ENCODE peak calls at places on chromosomes 13 and 19, in four cellular contexts. One of them, this sample, is unnamed.

GRCh38 chr13:109136873-109137272 is 507.5 kb downstream of the MYO16 start:
- DNase-seq in GM12878: no peak
- DNase-seq in GM12891: no peak
- DNase-seq in HepG2: no peak
- DNase-seq in this sample: no peak

GRCh38 chr13:98784666-98785065 is 32.2 kb upstream of the SLC15A1 start:
- DNase-seq in GM12891: no peak
- DNase-seq in GM12878: no peak
- DNase-seq in HepG2: no peak
- DNase-seq in this sample: no peak

GRCh38 chr19:44575116-44575700 is 38.2 kb upstream of the IGSF23 start:
- DNase-seq in HepG2: no peak
- DNase-seq in GM12891: no peak
- DNase-seq in GM12878: no peak
- DNase-seq in this sample: no peak

GRCh38 chr19:29329460-29330134 is 116.6 kb upstream of the UQCRFS1 start:
- DNase-seq in GM12891: no peak
- DNase-seq in GM12878: no peak
- DNase-seq in HepG2: peak
- DNase-seq in this sample: no peak

GRCh38 chr13:66888698-66889097 is 341.4 kb downstream of the PCDH9 start:
- DNase-seq in GM12891: no peak
- DNase-seq in HepG2: no peak
- DNase-seq in GM12878: no peak
- DNase-seq in this sample: no peak

GRCh38 chr13:110422913-110423688 is 116.0 kb downstream of the COL4A2 start:
- DNase-seq in HepG2: no peak
- DNase-seq in GM12891: no peak
- DNase-seq in GM12878: no peak
- DNase-seq in this sample: no peak

GRCh38 chr13:77397636-77398035 is 70.7 kb upstream of the MYCBP2 start:
- DNase-seq in HepG2: no peak
- DNase-seq in GM12878: no peak
- DNase-seq in GM12891: no peak
- DNase-seq in this sample: no peak

GRCh38 chr19:50266896-50267295 is 62.3 kb downstream of the KCNC3 start:
- DNase-seq in HepG2: no peak
- DNase-seq in GM12891: no peak
- DNase-seq in GM12878: no peak
- DNase-seq in this sample: no peak

GRCh38 chr19:44476559-44477408 is 23.5 kb downstream of the ZNF180 start:
- DNase-seq in HepG2: peak
- DNase-seq in GM12878: no peak
- DNase-seq in GM12891: no peak
- DNase-seq in this sample: no peak

GRCh38 chr13:38045278-38046048 is 175.9 kb upstream of the TRPC4 start:
- DNase-seq in HepG2: peak
- DNase-seq in GM12891: no peak
- DNase-seq in GM12878: no peak
- DNase-seq in this sample: no peak

GRCh38 chr19:2547033-2547680 is 71.2 kb downstream of the GADD45B start:
- DNase-seq in GM12891: no peak
- DNase-seq in HepG2: peak
- DNase-seq in GM12878: no peak
- DNase-seq in this sample: no peak

GRCh38 chr19:2650515-2650914 is 52.0 kb downstream of the GNG7 start:
- DNase-seq in GM12891: no peak
- DNase-seq in GM12878: no peak
- DNase-seq in HepG2: peak
- DNase-seq in this sample: no peak

GRCh38 chr13:112575680-112576079 is 12.3 kb downstream of the TUBGCP3 start:
- DNase-seq in GM12878: no peak
- DNase-seq in HepG2: no peak
- DNase-seq in GM12891: no peak
- DNase-seq in this sample: no peak

GRCh38 chr19:6357995-6358394 is 3.3 kb upstream of the CLPP start:
- DNase-seq in GM12891: no peak
- DNase-seq in HepG2: no peak
- DNase-seq in GM12878: no peak
- DNase-seq in this sample: no peak

GRCh38 chr13:98752111-98752941 is at the start of gene SLC15A1:
- DNase-seq in HepG2: no peak
- DNase-seq in GM12891: no peak
- DNase-seq in GM12878: no peak
- DNase-seq in this sample: no peak

GRCh38 chr13:99975626-99976025 is 4.1 kb upstream of the ZIC5 start:
- DNase-seq in GM12891: no peak
- DNase-seq in HepG2: no peak
- DNase-seq in GM12878: no peak
- DNase-seq in this sample: no peak

GRCh38 chr19:2550431-2551171 is 74.7 kb downstream of the GADD45B start:
- DNase-seq in GM12878: no peak
- DNase-seq in GM12891: no peak
- DNase-seq in HepG2: no peak
- DNase-seq in this sample: no peak

GRCh38 chr19:44807652-44808462 is 1.0 kb upstream of the BCAM start:
- DNase-seq in HepG2: peak
- DNase-seq in GM12878: no peak
- DNase-seq in GM12891: no peak
- DNase-seq in this sample: no peak

GRCh38 chr19:6654347-6655310 is 15.3 kb downstream of the TNFSF14 start:
- DNase-seq in GM12891: no peak
- DNase-seq in HepG2: no peak
- DNase-seq in GM12878: no peak
- DNase-seq in this sample: no peak

GRCh38 chr19:23769691-23770468 is 11.2 kb upstream of the ZNF681 start:
- DNase-seq in GM12891: no peak
- DNase-seq in GM12878: no peak
- DNase-seq in HepG2: no peak
- DNase-seq in this sample: no peak

GRCh38 chr13:29279859-29280258 is 315.6 kb downstream of the SLC7A1 start:
- DNase-seq in GM12891: no peak
- DNase-seq in HepG2: no peak
- DNase-seq in GM12878: no peak
- DNase-seq in this sample: no peak

GRCh38 chr19:41887711-41888382 is 4.9 kb downstream of the ARHGEF1 start:
- DNase-seq in HepG2: peak
- DNase-seq in GM12891: no peak
- DNase-seq in GM12878: no peak
- DNase-seq in this sample: no peak

GRCh38 chr13:106113796-106114195 is 421.7 kb downstream of the EFNB2 start:
- DNase-seq in GM12878: no peak
- DNase-seq in HepG2: no peak
- DNase-seq in GM12891: no peak
- DNase-seq in this sample: no peak

GRCh38 chr19:47376589-47377144 is 27.6 kb downstream of the DHX34 start:
- DNase-seq in GM12891: no peak
- DNase-seq in GM12878: no peak
- DNase-seq in HepG2: no peak
- DNase-seq in this sample: no peak

GRCh38 chr13:51635137-51635878 is 51.0 kb downstream of the WDFY2 start:
- DNase-seq in HepG2: no peak
- DNase-seq in GM12878: no peak
- DNase-seq in GM12891: no peak
- DNase-seq in this sample: no peak

GRCh38 chr13:74111399-74111798 is 22.8 kb downstream of the KLF12 start:
- DNase-seq in GM12878: no peak
- DNase-seq in HepG2: no peak
- DNase-seq in GM12891: no peak
- DNase-seq in this sample: no peak

GRCh38 chr13:50712469-50712868 is 131.0 kb downstream of the DLEU7 start:
- DNase-seq in GM12891: no peak
- DNase-seq in GM12878: no peak
- DNase-seq in HepG2: no peak
- DNase-seq in this sample: no peak

GRCh38 chr13:99959538-99960230 is 11.9 kb downstream of the ZIC5 start:
- DNase-seq in HepG2: no peak
- DNase-seq in GM12891: no peak
- DNase-seq in GM12878: no peak
- DNase-seq in this sample: no peak

GRCh38 chr13:39385621-39386231 is 217.3 kb downstream of the LHFPL6 start:
- DNase-seq in GM12878: no peak
- DNase-seq in HepG2: no peak
- DNase-seq in GM12891: no peak
- DNase-seq in this sample: no peak

GRCh38 chr13:83881917-83882625 is at the start of gene SLITRK1:
- DNase-seq in HepG2: no peak
- DNase-seq in GM12891: peak
- DNase-seq in GM12878: peak
- DNase-seq in this sample: no peak

GRCh38 chr13:107650081-107650701 is 565.1 kb downstream of the LIG4 start:
- DNase-seq in HepG2: peak
- DNase-seq in GM12878: no peak
- DNase-seq in GM12891: no peak
- DNase-seq in this sample: no peak

GRCh38 chr19:50896591-50897190 is 14.5 kb downstream of the KLK4 start:
- DNase-seq in GM12891: peak
- DNase-seq in GM12878: peak
- DNase-seq in HepG2: peak
- DNase-seq in this sample: peak

GRCh38 chr19:30593975-30594925 is 222.1 kb downstream of the ZNF536 start:
- DNase-seq in HepG2: no peak
- DNase-seq in GM12878: no peak
- DNase-seq in GM12891: no peak
- DNase-seq in this sample: no peak
- TF ChIP-seq TAF1 in HepG2: no peak
- TF ChIP-seq TAF1 in GM12878: no peak
- TF ChIP-seq TAF1 in GM12891: no peak
- TF ChIP-seq TAF1 in this sample: no peak

GRCh38 chr19:1441022-1441426 is 2.8 kb downstream of the RPS15 start:
- DNase-seq in GM12891: no peak
- DNase-seq in GM12878: no peak
- DNase-seq in HepG2: no peak
- DNase-seq in this sample: no peak
- TF ChIP-seq POLR2AphosphoS5 in GM12891: peak
- TF ChIP-seq POLR2AphosphoS5 in GM12878: peak
- TF ChIP-seq POLR2AphosphoS5 in HepG2: peak
- TF ChIP-seq POLR2AphosphoS5 in this sample: peak

DNA sequence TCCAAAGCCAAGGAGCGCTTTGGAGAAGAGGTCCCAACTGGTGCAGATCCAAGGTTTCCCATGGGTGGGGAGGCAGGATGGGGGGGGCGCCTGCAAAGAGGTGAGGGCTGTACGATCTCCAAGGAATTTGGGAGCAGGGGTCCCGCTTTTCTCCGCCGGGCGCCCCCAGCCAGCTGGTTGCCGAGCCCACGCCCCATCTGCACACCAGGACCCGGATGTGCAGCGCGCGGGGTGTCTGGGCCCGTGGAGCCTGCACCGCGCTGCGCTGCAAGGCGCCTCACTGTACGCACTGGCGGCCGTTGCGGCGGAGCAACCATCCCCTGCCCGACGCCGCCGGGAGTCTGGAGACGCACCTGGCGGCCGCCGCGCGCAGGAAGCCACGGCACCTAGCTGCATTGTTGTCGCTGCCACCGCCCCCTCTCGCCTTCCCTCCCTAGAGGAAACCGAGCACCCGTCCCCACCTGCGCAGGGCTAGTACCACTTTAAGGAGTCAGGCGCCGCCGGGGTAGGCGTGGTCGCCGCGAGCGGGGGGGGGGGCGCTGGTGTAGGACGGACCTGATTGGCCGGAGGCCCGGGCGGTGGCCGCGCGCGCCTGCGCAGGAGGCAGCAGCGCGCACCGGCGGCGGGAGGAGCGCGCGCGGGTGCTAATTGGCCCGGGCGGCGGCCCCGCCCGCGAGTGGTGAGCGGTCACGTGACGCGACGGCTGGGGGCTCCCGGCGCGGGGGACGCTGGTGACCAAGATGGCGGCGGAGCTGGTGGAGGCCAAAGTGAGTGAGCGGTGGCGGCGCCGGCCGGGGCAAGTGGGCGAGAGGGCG is at the start of gene PIAS4:
- DNase-seq in HepG2: peak
- DNase-seq in GM12878: peak
- DNase-seq in GM12891: peak
- DNase-seq in this sample: peak
- TF ChIP-seq POLR2A in HepG2: peak
- TF ChIP-seq POLR2A in GM12878: peak
- TF ChIP-seq POLR2A in GM12891: peak
- TF ChIP-seq POLR2A in this sample: peak

DNA sequence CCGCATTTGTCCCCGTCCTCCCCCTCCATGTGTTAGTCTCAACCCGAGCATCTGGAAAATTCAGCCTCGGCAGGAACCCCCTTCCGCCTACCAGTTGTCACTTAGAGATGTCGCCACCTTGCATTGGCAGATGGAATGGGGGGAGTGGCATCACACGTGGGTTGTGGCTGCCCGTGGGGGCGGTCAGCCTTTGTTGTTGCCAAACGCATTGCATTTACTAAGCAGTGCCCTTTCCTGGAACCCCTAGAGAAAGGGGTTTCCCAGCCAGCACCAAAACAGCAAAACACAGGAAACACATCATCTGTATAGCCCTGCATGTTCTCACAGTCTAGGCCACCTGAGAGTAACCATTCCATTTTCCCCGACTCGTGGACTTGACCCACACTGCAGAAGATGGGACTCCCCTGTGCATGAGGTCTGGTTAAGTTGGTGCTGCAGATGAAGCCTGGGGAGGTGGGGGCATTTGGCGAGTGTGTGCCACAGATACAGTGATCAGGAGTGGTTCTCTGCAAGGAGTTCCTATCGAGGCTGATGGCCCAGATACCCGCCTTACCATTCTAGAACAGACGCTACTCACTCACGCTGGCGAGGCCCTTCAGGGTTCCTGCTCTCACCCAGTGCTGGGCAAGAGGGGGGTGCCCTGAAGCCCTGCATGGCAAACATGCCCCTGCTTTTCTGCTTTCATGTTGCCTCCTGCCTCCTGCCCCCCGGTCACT is 38.3 kb downstream of the TMED1 start:
- DNase-seq in HepG2: no peak
- DNase-seq in GM12878: peak
- DNase-seq in GM12891: no peak
- DNase-seq in this sample: peak
- TF ChIP-seq TAF1 in HepG2: no peak
- TF ChIP-seq TAF1 in GM12878: no peak
- TF ChIP-seq TAF1 in GM12891: no peak
- TF ChIP-seq TAF1 in this sample: no peak

DNA sequence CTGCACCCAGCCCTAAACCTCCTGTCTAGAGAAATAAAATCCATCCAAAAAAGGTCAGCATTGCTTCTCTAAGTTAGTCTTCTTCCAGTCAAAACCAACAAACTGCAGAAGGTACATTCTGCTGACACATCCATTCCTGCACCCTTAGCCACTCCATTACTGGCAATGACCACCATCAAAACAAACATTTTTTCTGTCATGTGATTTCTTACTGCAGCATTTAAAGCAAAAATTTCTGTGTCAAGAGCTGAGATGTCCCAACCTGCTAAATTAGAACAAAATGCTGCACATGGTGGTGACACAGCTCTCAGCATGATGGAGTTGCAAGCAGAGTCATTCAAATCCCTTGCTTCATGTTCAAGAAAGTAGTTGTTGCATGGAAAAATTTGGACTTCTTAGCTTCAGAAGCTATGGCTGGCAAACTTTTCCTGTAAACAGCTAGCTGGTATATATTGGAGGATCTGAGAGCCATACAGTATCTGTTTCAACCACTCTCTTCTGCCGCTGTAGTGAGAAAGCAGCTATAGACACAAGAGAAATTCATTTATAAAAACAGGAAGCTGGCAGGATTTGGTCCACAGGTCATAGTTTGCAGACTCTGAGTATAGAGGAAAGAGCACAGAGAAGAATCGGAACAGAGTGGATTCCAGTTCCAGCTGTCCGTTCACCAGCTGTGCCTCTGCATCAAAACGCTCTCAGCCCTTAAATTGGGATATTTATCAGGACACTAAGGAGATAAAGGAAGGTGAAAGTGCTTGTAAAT is 17.4 kb downstream of the RUBCNL start:
- DNase-seq in GM12891: no peak
- DNase-seq in HepG2: no peak
- DNase-seq in GM12878: no peak
- DNase-seq in this sample: no peak
- TF ChIP-seq POLR2AphosphoS5 in GM12891: no peak
- TF ChIP-seq POLR2AphosphoS5 in HepG2: no peak
- TF ChIP-seq POLR2AphosphoS5 in GM12878: no peak
- TF ChIP-seq POLR2AphosphoS5 in this sample: no peak